ENCODE peak calls at places on chromosome 5, in eight cellular contexts. One of them, this sample, is unnamed.

GRCh38 chr5:43646997-43647396 is 44.0 kb downstream of the NNT start:
- DNase-seq in AG04450: no peak
- DNase-seq in ascending aorta: no peak
- DNase-seq in retinal pigment epithelial cell: no peak
- DNase-seq in brain microvascular endothelial cell: no peak
- DNase-seq in astrocyte of the spinal cord: peak; percentile 32
- DNase-seq in heart right ventricle: no peak
- DNase-seq in HCT116: no peak
- DNase-seq in this sample: no peak

GRCh38 chr5:146794326-146795029 is 84.1 kb downstream of the PPP2R2B start:
- DNase-seq in AG04450: no peak
- DNase-seq in ascending aorta: no peak
- DNase-seq in retinal pigment epithelial cell: no peak
- DNase-seq in brain microvascular endothelial cell: no peak
- DNase-seq in astrocyte of the spinal cord: peak; percentile 22
- DNase-seq in heart right ventricle: no peak
- DNase-seq in HCT116: no peak
- DNase-seq in this sample: no peak

GRCh38 chr5:141245250-141245717 is at the start of gene PCDHB15:
- DNase-seq in AG04450: no peak
- DNase-seq in ascending aorta: no peak
- DNase-seq in retinal pigment epithelial cell: no peak
- DNase-seq in brain microvascular endothelial cell: no peak
- DNase-seq in astrocyte of the spinal cord: no peak
- DNase-seq in heart right ventricle: no peak
- DNase-seq in HCT116: no peak
- DNase-seq in this sample: no peak

GRCh38 chr5:86625148-86625547 is 7.4 kb downstream of the COX7C start:
- DNase-seq in AG04450: no peak
- DNase-seq in ascending aorta: no peak
- DNase-seq in retinal pigment epithelial cell: no peak
- DNase-seq in brain microvascular endothelial cell: no peak
- DNase-seq in astrocyte of the spinal cord: no peak
- DNase-seq in heart right ventricle: no peak
- DNase-seq in HCT116: no peak
- DNase-seq in this sample: no peak

GRCh38 chr5:139640432-139641115 is 7.6 kb upstream of the CXXC5 start:
- DNase-seq in AG04450: no peak
- DNase-seq in ascending aorta: no peak
- DNase-seq in retinal pigment epithelial cell: no peak
- DNase-seq in brain microvascular endothelial cell: no peak
- DNase-seq in astrocyte of the spinal cord: no peak
- DNase-seq in heart right ventricle: no peak
- DNase-seq in HCT116: no peak
- DNase-seq in this sample: no peak

GRCh38 chr5:54836959-54837534 is 148.3 kb downstream of the ESM1 start:
- DNase-seq in AG04450: no peak
- DNase-seq in ascending aorta: no peak
- DNase-seq in retinal pigment epithelial cell: no peak
- DNase-seq in brain microvascular endothelial cell: peak; percentile 42
- DNase-seq in astrocyte of the spinal cord: no peak
- DNase-seq in heart right ventricle: no peak
- DNase-seq in HCT116: no peak
- DNase-seq in this sample: no peak

GRCh38 chr5:174910245-174910737 is 185.9 kb downstream of the MSX2 start:
- DNase-seq in AG04450: peak; percentile 11
- DNase-seq in ascending aorta: no peak
- DNase-seq in retinal pigment epithelial cell: no peak
- DNase-seq in brain microvascular endothelial cell: peak; percentile 37
- DNase-seq in astrocyte of the spinal cord: peak; percentile 40
- DNase-seq in heart right ventricle: peak; percentile 59
- DNase-seq in HCT116: peak; percentile 49
- DNase-seq in this sample: no peak

GRCh38 chr5:143023447-143024096 is 253.4 kb downstream of the ARHGAP26 start:
- DNase-seq in AG04450: no peak
- DNase-seq in ascending aorta: no peak
- DNase-seq in retinal pigment epithelial cell: no peak
- DNase-seq in brain microvascular endothelial cell: no peak
- DNase-seq in astrocyte of the spinal cord: no peak
- DNase-seq in heart right ventricle: peak; percentile 66
- DNase-seq in HCT116: no peak
- DNase-seq in this sample: no peak

GRCh38 chr5:112711436-112711835 is 26.2 kb upstream of the APC start:
- DNase-seq in AG04450: no peak
- DNase-seq in ascending aorta: no peak
- DNase-seq in retinal pigment epithelial cell: no peak
- DNase-seq in brain microvascular endothelial cell: no peak
- DNase-seq in astrocyte of the spinal cord: no peak
- DNase-seq in heart right ventricle: no peak
- DNase-seq in HCT116: no peak
- DNase-seq in this sample: no peak

GRCh38 chr5:112707187-112708179 is 30.2 kb upstream of the APC start:
- DNase-seq in AG04450: peak; percentile 98
- DNase-seq in ascending aorta: peak; percentile 92
- DNase-seq in retinal pigment epithelial cell: peak; percentile 93
- DNase-seq in brain microvascular endothelial cell: peak; percentile 97
- DNase-seq in astrocyte of the spinal cord: peak; percentile 98
- DNase-seq in heart right ventricle: peak; percentile 97
- DNase-seq in HCT116: peak; percentile 96
- DNase-seq in this sample: peak; percentile 94

GRCh38 chr5:112710896-112711295 is 26.8 kb upstream of the APC start:
- DNase-seq in AG04450: no peak
- DNase-seq in ascending aorta: no peak
- DNase-seq in retinal pigment epithelial cell: no peak
- DNase-seq in brain microvascular endothelial cell: no peak
- DNase-seq in astrocyte of the spinal cord: no peak
- DNase-seq in heart right ventricle: no peak
- DNase-seq in HCT116: no peak
- DNase-seq in this sample: no peak

GRCh38 chr5:112706446-112707016 is 31.2 kb upstream of the APC start:
- DNase-seq in AG04450: no peak
- DNase-seq in ascending aorta: no peak
- DNase-seq in retinal pigment epithelial cell: no peak
- DNase-seq in brain microvascular endothelial cell: no peak
- DNase-seq in astrocyte of the spinal cord: no peak
- DNase-seq in heart right ventricle: no peak
- DNase-seq in HCT116: no peak
- DNase-seq in this sample: no peak

DNA sequence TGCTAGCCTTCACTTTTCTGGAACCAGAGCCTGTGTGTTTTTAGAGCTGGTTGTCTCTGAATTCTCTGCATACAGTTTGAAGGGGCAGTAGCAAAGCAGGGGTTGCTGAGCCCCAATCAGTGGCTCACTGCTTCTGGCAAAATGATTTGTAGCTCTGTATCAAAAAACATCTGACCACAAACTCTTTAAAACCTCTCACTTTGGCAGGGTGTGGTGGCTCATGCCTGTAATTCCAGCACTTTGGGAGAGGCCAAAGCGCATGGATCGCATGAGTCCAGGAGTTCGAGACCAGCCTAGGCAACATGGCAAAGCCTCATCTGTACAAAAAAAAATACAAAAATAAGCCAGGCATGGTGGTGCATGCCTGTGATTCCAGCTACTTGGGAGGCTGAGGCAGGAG is 28.3 kb upstream of the APC start:
- DNase-seq in AG04450: no peak
- DNase-seq in ascending aorta: no peak
- DNase-seq in retinal pigment epithelial cell: no peak
- DNase-seq in brain microvascular endothelial cell: no peak
- DNase-seq in astrocyte of the spinal cord: no peak
- DNase-seq in heart right ventricle: no peak
- DNase-seq in HCT116: no peak
- DNase-seq in this sample: no peak
- H3K4me3 ChIP-seq in AG04450: peak overlapping the region; percentile 98
- H3K4me3 ChIP-seq in ascending aorta: peak overlapping the region; percentile 82
- H3K4me3 ChIP-seq in retinal pigment epithelial cell: peak overlapping the region; percentile 94
- H3K4me3 ChIP-seq in brain microvascular endothelial cell: no peak overlapping the region
- H3K4me3 ChIP-seq in astrocyte of the spinal cord: no peak overlapping the region
- H3K4me3 ChIP-seq in heart right ventricle: peak overlapping the region; percentile 82
- H3K4me3 ChIP-seq in HCT116: no peak overlapping the region
- H3K4me3 ChIP-seq in this sample: no peak overlapping the region

GRCh38 chr5:1343315-1343751 is 1.6 kb downstream of the CLPTM1L start:
- DNase-seq in AG04450: no peak
- DNase-seq in ascending aorta: no peak
- DNase-seq in retinal pigment epithelial cell: no peak
- DNase-seq in brain microvascular endothelial cell: no peak
- DNase-seq in astrocyte of the spinal cord: no peak
- DNase-seq in heart right ventricle: no peak
- DNase-seq in HCT116: no peak
- DNase-seq in this sample: no peak
- H3K4me3 ChIP-seq in AG04450: no peak overlapping the region
- H3K4me3 ChIP-seq in ascending aorta: no peak overlapping the region
- H3K4me3 ChIP-seq in retinal pigment epithelial cell: no peak overlapping the region
- H3K4me3 ChIP-seq in brain microvascular endothelial cell: no peak overlapping the region
- H3K4me3 ChIP-seq in astrocyte of the spinal cord: no peak overlapping the region
- H3K4me3 ChIP-seq in heart right ventricle: no peak overlapping the region
- H3K4me3 ChIP-seq in HCT116: peak overlapping the region; percentile 75
- H3K4me3 ChIP-seq in this sample: no peak overlapping the region

GRCh38 chr5:5139358-5140050 is 626 bp upstream of the ADAMTS16 start:
- DNase-seq in AG04450: no peak
- DNase-seq in ascending aorta: no peak
- DNase-seq in retinal pigment epithelial cell: no peak
- DNase-seq in brain microvascular endothelial cell: no peak
- DNase-seq in astrocyte of the spinal cord: no peak
- DNase-seq in heart right ventricle: peak; percentile 11
- DNase-seq in HCT116: no peak
- DNase-seq in this sample: no peak

GRCh38 chr5:5141011-5141599 is 975 bp downstream of the ADAMTS16 start:
- DNase-seq in AG04450: no peak
- DNase-seq in ascending aorta: no peak
- DNase-seq in retinal pigment epithelial cell: no peak
- DNase-seq in brain microvascular endothelial cell: no peak
- DNase-seq in astrocyte of the spinal cord: no peak
- DNase-seq in heart right ventricle: no peak
- DNase-seq in HCT116: no peak
- DNase-seq in this sample: no peak

GRCh38 chr5:5140051-5141010 is at the start of gene ADAMTS16:
- DNase-seq in AG04450: no peak
- DNase-seq in ascending aorta: no peak
- DNase-seq in retinal pigment epithelial cell: no peak
- DNase-seq in brain microvascular endothelial cell: no peak
- DNase-seq in astrocyte of the spinal cord: no peak
- DNase-seq in heart right ventricle: no peak
- DNase-seq in HCT116: no peak
- DNase-seq in this sample: no peak

GRCh38 chr5:5144441-5144840 is 4.3 kb downstream of the ADAMTS16 start:
- DNase-seq in AG04450: no peak
- DNase-seq in ascending aorta: no peak
- DNase-seq in retinal pigment epithelial cell: no peak
- DNase-seq in brain microvascular endothelial cell: no peak
- DNase-seq in astrocyte of the spinal cord: no peak
- DNase-seq in heart right ventricle: no peak
- DNase-seq in HCT116: no peak
- DNase-seq in this sample: no peak

DNA sequence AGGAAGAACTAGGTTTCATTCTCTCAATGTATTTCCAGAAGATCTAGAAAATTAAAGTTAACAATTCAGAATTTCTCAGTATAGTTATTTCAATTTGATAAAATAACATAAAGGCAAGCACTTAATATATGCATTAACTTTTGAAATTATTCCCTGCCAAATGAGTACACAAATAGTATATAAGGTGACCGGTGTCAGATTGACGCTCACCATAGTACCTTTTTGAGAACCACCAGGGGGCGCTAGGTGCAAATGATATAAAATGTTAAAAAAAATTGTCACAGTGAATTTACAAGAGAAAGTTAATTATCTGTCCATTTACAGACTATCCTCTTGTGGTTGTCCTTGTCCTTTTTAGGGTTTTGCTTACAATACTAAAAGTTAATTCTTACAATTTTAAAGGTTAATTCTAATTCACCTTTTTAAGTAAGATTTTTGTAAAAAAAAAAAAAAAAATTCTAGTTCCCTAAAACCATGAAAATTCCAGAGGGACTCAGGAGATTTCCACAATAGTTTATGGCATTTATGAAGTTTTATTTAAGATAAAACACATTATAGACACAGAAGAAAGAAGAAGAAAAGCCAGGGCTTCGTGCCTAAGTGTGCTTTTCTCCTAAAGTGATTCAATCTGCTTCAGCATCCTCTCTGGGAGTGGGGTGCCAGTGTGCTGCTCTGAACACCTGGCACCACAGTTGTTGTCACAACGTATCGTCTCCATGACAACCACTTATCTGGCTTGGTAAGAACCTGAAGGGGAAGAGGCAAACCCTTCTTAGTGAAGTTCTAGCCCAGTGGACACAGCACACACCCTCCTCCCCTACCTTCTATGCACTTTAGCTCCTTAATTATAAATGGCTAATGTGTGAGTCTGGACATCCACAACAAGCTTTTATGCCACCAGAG is 1.7 kb downstream of the ADAMTS16 start:
- DNase-seq in AG04450: peak; percentile 10
- DNase-seq in ascending aorta: no peak
- DNase-seq in retinal pigment epithelial cell: peak; percentile 19
- DNase-seq in brain microvascular endothelial cell: peak; percentile 52
- DNase-seq in astrocyte of the spinal cord: peak; percentile 73
- DNase-seq in heart right ventricle: no peak
- DNase-seq in HCT116: peak; percentile 45
- DNase-seq in this sample: peak; percentile 14
- H3K4me3 ChIP-seq in AG04450: no peak overlapping the region
- H3K4me3 ChIP-seq in ascending aorta: no peak overlapping the region
- H3K4me3 ChIP-seq in retinal pigment epithelial cell: no peak overlapping the region
- H3K4me3 ChIP-seq in brain microvascular endothelial cell: peak overlapping the region; percentile 50
- H3K4me3 ChIP-seq in astrocyte of the spinal cord: no peak overlapping the region
- H3K4me3 ChIP-seq in heart right ventricle: no peak overlapping the region
- H3K4me3 ChIP-seq in HCT116: no peak overlapping the region
- H3K4me3 ChIP-seq in this sample: no peak overlapping the region

GRCh38 chr5:159051431-159052281 is 48.1 kb downstream of the EBF1 start:
- DNase-seq in AG04450: no peak
- DNase-seq in ascending aorta: no peak
- DNase-seq in retinal pigment epithelial cell: no peak
- DNase-seq in brain microvascular endothelial cell: peak; percentile 40
- DNase-seq in astrocyte of the spinal cord: no peak
- DNase-seq in heart right ventricle: peak; percentile 75
- DNase-seq in HCT116: no peak
- DNase-seq in this sample: no peak
- H3K4me3 ChIP-seq in AG04450: no peak overlapping the region
- H3K4me3 ChIP-seq in ascending aorta: peak overlapping the region; percentile 64
- H3K4me3 ChIP-seq in retinal pigment epithelial cell: peak overlapping the region; percentile 41
- H3K4me3 ChIP-seq in brain microvascular endothelial cell: peak overlapping the region; percentile 46
- H3K4me3 ChIP-seq in astrocyte of the spinal cord: peak overlapping the region; percentile 30
- H3K4me3 ChIP-seq in heart right ventricle: peak overlapping the region; percentile 49
- H3K4me3 ChIP-seq in HCT116: no peak overlapping the region
- H3K4me3 ChIP-seq in this sample: peak overlapping the region; percentile 32

GRCh38 chr5:151257731-151258715 is 5.0 kb downstream of the GM2A start:
- DNase-seq in AG04450: no peak
- DNase-seq in ascending aorta: no peak
- DNase-seq in retinal pigment epithelial cell: no peak
- DNase-seq in brain microvascular endothelial cell: no peak
- DNase-seq in astrocyte of the spinal cord: no peak
- DNase-seq in heart right ventricle: no peak
- DNase-seq in HCT116: no peak
- DNase-seq in this sample: no peak
- H3K4me3 ChIP-seq in AG04450: no peak overlapping the region
- H3K4me3 ChIP-seq in ascending aorta: no peak overlapping the region
- H3K4me3 ChIP-seq in retinal pigment epithelial cell: no peak overlapping the region
- H3K4me3 ChIP-seq in brain microvascular endothelial cell: no peak overlapping the region
- H3K4me3 ChIP-seq in astrocyte of the spinal cord: no peak overlapping the region
- H3K4me3 ChIP-seq in heart right ventricle: no peak overlapping the region
- H3K4me3 ChIP-seq in HCT116: no peak overlapping the region
- H3K4me3 ChIP-seq in this sample: no peak overlapping the region

This sample was measured in AG09309.